ENCODE peak calls at places on chromosome 12, in four cellular contexts. O is T-cell, P is NAMALWA, J is A172. Y is an unnamed sample.

GRCh38 chr12:6547566-6547965 is 8.3 kb downstream of the IFFO1 start:
- DNase-seq in O (no peak), P (no peak), J (no peak), Y (no peak)

GRCh38 chr12:105562727-105563072 is 232.2 kb downstream of the C12orf75 start:
- DNase-seq in O (no peak), P (no peak), J (no peak), Y (peak; percentile 43)

GRCh38 chr12:31620311-31620710 is 29.4 kb upstream of the DENND5B start:
- DNase-seq in O (no peak), P (no peak), J (no peak), Y (no peak)

GRCh38 chr12:34403706-34404376 is 381.5 kb downstream of the ALG10 start:
- DNase-seq in O (no peak), P (no peak), J (no peak), Y (no peak)

GRCh38 chr12:129771238-129771637 is 132.6 kb downstream of the TMEM132D start:
- DNase-seq in O (no peak), P (no peak), J (no peak), Y (no peak)

GRCh38 chr12:131869871-131870418 is 24.5 kb upstream of the ULK1 start:
- DNase-seq in O (no peak), P (no peak), J (peak; percentile 85), Y (no peak)

GRCh38 chr12:11730299-11731041 is 81.0 kb downstream of the ETV6 start:
- DNase-seq in O (no peak), P (peak; percentile 90), J (no peak), Y (no peak)

GRCh38 chr12:54426690-54427089 is 7.6 kb upstream of the ITGA5 start:
- DNase-seq in O (no peak), P (no peak), J (no peak), Y (no peak)

GRCh38 chr12:29158364-29158763 is 9.3 kb downstream of the FAR2 start:
- DNase-seq in O (no peak), P (no peak), J (no peak), Y (no peak)

GRCh38 chr12:12946686-12947355 is 5.1 kb downstream of the GPRC5D start:
- DNase-seq in O (no peak), P (no peak), J (no peak), Y (no peak)

GRCh38 chr12:51631591-51631990 is 40.6 kb downstream of the SCN8A start:
- DNase-seq in O (no peak), P (no peak), J (peak; percentile 41), Y (peak; percentile 14)

GRCh38 chr12:18942669-18943068 is 186.9 kb upstream of the PLEKHA5 start:
- DNase-seq in O (no peak), P (no peak), J (no peak), Y (no peak)

GRCh38 chr12:108511633-108512540 is 3.2 kb upstream of the FICD start:
- DNase-seq in O (peak; percentile 47), P (peak; percentile 87), J (peak; percentile 75), Y (peak; percentile 53)

GRCh38 chr12:95277139-95277538 is 59.5 kb downstream of the VEZT start:
- DNase-seq in O (no peak), P (no peak), J (peak; percentile 46), Y (peak; percentile 58)

GRCh38 chr12:61521258-61521657 is 738.9 kb upstream of the USP15 start:
- DNase-seq in O (no peak), P (no peak), J (no peak), Y (no peak)

GRCh38 chr12:131827961-131828534 is at the start of gene MMP17:
- DNase-seq in O (no peak), P (no peak), J (peak; percentile 19), Y (no peak)

GRCh38 chr12:13374783-13375182 is 178.3 kb downstream of the EMP1 start:
- DNase-seq in O (no peak), P (no peak), J (no peak), Y (no peak)

GRCh38 chr12:124437621-124438414 is 129.6 kb downstream of the NCOR2 start:
- DNase-seq in O (no peak), P (no peak), J (no peak), Y (no peak)

GRCh38 chr12:13196302-13196921 is at the start of gene EMP1:
- DNase-seq in O (peak; percentile 22), P (peak; percentile 48), J (peak; percentile 97), Y (peak; percentile 82)

GRCh38 chr12:18719922-18720321 is 17.9 kb downstream of the PLCZ1 start:
- DNase-seq in O (no peak), P (no peak), J (no peak), Y (no peak)

GRCh38 chr12:34402899-34403705 is 380.8 kb downstream of the ALG10 start:
- DNase-seq in O (no peak), P (no peak), J (no peak), Y (no peak)

GRCh38 chr12:70637686-70638085 is 457 bp upstream of the PTPRB start:
- DNase-seq in O (no peak), P (no peak), J (no peak), Y (no peak)

GRCh38 chr12:22039361-22039760 is 6.7 kb upstream of the CMAS start:
- DNase-seq in O (no peak), P (no peak), J (no peak), Y (no peak)

GRCh38 chr12:50764861-50765324 is 992 bp downstream of the ATF1 start:
- DNase-seq in O (no peak), P (peak; percentile 80), J (peak; percentile 10), Y (peak; percentile 4)

GRCh38 chr12:62801796-62802195 is 133.2 kb downstream of the PPM1H start:
- DNase-seq in O (no peak), P (no peak), J (no peak), Y (no peak)

GRCh38 chr12:94304012-94304411 is 155.6 kb downstream of the PLXNC1 start:
- DNase-seq in O (no peak), P (no peak), J (no peak), Y (no peak)

GRCh38 chr12:101204598-101205304 is 5.3 kb downstream of the SLC5A8 start:
- DNase-seq in O (no peak), P (peak; percentile 16), J (no peak), Y (no peak)

GRCh38 chr12:121089031-121089812 is 43.5 kb upstream of the P2RX7 start:
- DNase-seq in O (no peak), P (no peak), J (no peak), Y (no peak)

GRCh38 chr12:6229224-6229748 is 29.1 kb downstream of the CD9 start:
- DNase-seq in O (no peak), P (no peak), J (no peak), Y (no peak)

GRCh38 chr12:47817272-47818006 is 2.3 kb downstream of the HDAC7 start:
- DNase-seq in O (no peak), P (no peak), J (no peak), Y (no peak)

GRCh38 chr12:86948851-86949250 is 692.7 kb upstream of the MGAT4C start:
- DNase-seq in O (no peak), P (no peak), J (no peak), Y (no peak)

GRCh38 chr12:30795660-30796507 is 41.1 kb upstream of the CAPRIN2 start:
- DNase-seq in O (no peak), P (no peak), J (peak; percentile 55), Y (no peak)

GRCh38 chr12:2299207-2299606 is 246.4 kb downstream of the CACNA1C start:
- DNase-seq in O (no peak), P (no peak), J (no peak), Y (no peak)

Y was measured in NCI-H446 treated with DMSO at 0.1 percent for 48 hours.